ENCODE peak calls at places on chromosomes 6 and 20, in five cellular contexts. B is BJ; F is astrocyte of the spinal cord; N is osteoblast; C is CD8-positive, alpha-beta T cell. I is an unnamed sample.

GRCh38 chr6:14380421-14380820 is 262.8 kb downstream of the CD83 start:
- DNase-seq in C (no peak), B (no peak), F (no peak), N (no peak), I (no peak)

GRCh38 chr20:33812673-33813462 is 1.7 kb downstream of the CHMP4B start:
- DNase-seq in C (no peak), F (peak; percentile 21), B (no peak), N (no peak), I (peak; percentile 32)

GRCh38 chr6:43021270-43022047 is at the start of gene RRP36:
- DNase-seq in B (no peak), N (peak; percentile 98), C (peak; percentile 54), F (peak; percentile 63), I (peak; percentile 64)

GRCh38 chr6:162627362-162627761 is 100.2 kb downstream of the PRKN start:
- DNase-seq in N (no peak), F (no peak), C (no peak), B (no peak), I (no peak)

GRCh38 chr6:88616380-88616779 is 347.0 kb downstream of the RNGTT start:
- DNase-seq in B (no peak), N (no peak), F (no peak), C (no peak), I (no peak)

GRCh38 chr6:35539223-35539622 is 26.5 kb upstream of the TULP1 start:
- DNase-seq in B (no peak), F (no peak), N (no peak), C (no peak), I (no peak)

GRCh38 chr6:167781066-167781767 is 45.5 kb upstream of the AFDN start:
- DNase-seq in C (no peak), F (no peak), B (no peak), N (peak; percentile 34), I (no peak)

GRCh38 chr6:161908872-161909271 is 635.0 kb upstream of the AGPAT4 start:
- DNase-seq in C (no peak), F (peak; percentile 31), N (peak; percentile 32), B (no peak), I (no peak)

GRCh38 chr6:140201787-140202458 is 827.5 kb upstream of the CITED2 start:
- DNase-seq in C (no peak), N (no peak), F (no peak), B (no peak), I (no peak)

GRCh38 chr6:84773431-84774173 is 9.2 kb upstream of the TBX18 start:
- DNase-seq in N (peak; percentile 87), B (no peak), C (no peak), F (peak; percentile 52), I (peak; percentile 30)

DNA sequence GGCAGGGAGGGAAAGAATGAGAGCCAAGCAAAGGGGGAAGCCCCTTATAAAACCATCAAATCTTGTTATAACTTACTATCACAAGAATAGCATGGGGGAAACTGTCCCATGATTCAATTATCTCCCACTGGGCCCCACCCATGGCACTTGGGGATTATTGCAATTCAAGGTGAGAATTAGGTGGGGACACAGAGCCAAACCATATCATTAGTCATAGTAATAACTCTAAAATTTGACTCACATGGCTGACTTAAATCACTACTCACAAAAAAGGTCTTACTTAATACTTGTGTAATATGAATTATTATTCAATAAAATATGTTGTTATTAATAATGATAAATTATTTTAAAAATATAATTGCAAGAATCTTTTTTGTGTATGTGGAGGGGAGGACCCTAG is 178.1 kb upstream of the TCF21 start:
- DNase-seq in C (no peak), B (no peak), N (no peak), F (no peak), I (no peak)
- TF ChIP-seq CTCF in C (no peak), B (no peak), N (no peak), F (no peak), I (no peak)

GRCh38 chr6:147744012-147744411 is 235.5 kb downstream of the SAMD5 start:
- DNase-seq in F (no peak), N (no peak), C (no peak), B (no peak), I (no peak)

GRCh38 chr6:147740326-147740725 is 231.8 kb downstream of the SAMD5 start:
- DNase-seq in N (no peak), F (no peak), C (no peak), B (no peak), I (no peak)

GRCh38 chr6:147738516-147739187 is 230.2 kb downstream of the SAMD5 start:
- DNase-seq in F (peak; percentile 28), C (no peak), B (peak; percentile 15), N (no peak), I (no peak)

GRCh38 chr6:147741419-147741818 is 232.9 kb downstream of the SAMD5 start:
- DNase-seq in C (no peak), F (no peak), N (no peak), B (peak; percentile 6), I (no peak)

DNA sequence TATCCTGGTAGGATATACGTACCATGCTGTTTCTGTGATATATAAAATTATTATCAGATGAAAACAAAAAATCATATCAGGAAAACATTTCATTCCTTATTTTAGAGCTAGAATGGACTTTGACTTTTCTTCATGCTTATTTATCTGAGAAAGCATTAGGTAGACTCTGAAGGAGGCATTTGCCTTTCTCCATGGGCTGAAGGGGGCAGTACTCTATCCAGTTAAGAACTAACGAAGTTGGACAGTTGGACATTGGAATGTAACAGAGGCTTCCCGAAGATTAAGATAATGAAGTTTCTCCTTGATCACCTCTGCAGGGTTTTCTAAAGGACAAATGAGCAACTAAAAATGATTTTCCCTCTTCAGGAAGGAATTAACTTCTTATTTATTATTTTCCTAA is 234.0 kb downstream of the SAMD5 start:
- DNase-seq in C (no peak), F (no peak), N (no peak), B (no peak), I (no peak)
- TF ChIP-seq CTCF in C (no peak), F (no peak), N (no peak), B (no peak), I (no peak)

DNA sequence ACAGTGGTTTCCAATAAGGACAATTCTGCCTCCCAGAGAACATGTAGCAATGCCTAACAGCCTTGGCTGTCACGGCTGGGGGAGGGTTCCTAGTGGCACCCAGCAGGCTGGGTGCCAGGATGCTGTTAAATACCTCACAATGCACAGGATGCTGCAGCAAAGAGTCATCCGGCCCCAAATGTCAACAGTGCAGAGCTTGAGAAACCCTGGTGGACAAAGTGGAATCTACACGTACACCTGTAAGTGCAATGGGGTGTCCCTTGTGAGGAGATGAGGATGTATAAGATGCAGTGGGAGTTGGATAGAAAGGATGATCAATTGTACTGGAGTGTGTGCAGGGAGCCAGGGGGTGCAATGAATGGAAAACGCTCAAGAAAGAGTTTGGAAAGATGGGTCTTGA is 142.4 kb downstream of the FNDC1 start:
- DNase-seq in B (no peak), C (no peak), N (peak; percentile 79), F (no peak), I (no peak)
- TF ChIP-seq CTCF in B (no peak), C (no peak), N (peak; percentile 33), F (no peak), I (no peak)

DNA sequence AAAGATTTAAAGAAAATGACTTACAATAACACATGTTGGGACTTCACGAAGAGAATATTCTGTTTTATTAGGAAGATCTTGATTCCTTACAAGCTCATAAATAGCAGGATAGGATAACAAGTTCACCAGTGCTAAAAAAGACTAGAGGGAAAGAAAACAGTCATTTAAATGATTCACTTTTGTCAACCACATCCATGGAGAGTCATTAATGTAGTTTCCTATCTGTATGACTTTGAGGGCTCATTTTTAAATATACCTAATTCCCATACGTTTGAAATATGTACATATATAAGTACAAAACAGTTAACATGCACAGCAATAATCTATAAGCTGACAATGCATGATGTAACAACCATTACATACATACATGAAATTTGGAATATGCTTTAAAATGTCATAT is 111.1 kb downstream of the TBC1D32 start:
- DNase-seq in B (no peak), N (no peak), C (no peak), F (no peak), I (no peak)
- TF ChIP-seq CTCF in B (no peak), N (no peak), C (no peak), F (no peak), I (no peak)

GRCh38 chr6:551405-551804 is 105.5 kb downstream of the HUS1B start:
- DNase-seq in N (no peak), F (peak; percentile 42), B (peak; percentile 22), C (no peak), I (no peak)
- TF ChIP-seq CTCF in N (peak; percentile 6), F (peak; percentile 28), B (peak; percentile 43), C (no peak), I (no peak)

DNA sequence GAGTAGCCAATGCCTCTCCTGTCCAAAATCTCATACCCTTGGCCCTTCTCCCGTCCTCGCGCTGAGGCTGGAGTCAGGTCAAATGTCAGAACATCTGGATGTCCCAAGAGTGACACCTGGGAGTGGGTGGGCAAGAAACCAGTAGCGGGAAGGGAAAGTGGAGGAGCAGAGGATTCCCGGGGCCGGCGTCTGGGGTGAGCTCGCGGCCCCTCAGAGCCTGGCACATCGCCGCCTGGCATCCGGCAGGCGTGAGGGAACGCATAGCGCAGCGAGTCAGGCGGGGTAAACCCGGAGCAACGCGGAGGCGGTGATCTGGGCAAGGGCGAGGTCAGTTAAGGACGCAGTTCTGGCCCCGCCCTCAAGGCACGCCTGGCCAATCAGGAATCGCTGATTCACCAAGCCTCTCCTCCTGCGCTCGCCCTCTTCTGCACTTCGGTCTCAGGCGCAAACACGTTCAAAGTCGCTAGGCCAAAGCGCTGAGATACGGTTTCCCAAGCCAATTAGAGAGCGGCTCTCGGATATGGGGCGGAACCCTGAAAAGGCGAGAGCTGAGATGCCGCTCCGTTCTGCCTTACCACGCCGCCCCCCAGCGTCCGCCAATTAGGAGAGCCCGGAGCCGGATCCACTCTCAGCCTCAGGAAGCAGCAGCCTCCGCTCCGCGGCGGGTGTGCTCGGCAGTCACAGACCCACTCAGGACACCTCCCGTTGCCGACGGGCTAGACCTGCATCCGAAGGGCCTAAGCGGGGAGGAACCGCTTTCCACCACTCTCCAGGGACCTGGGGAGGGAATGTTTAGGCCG is 22.5 kb downstream of the VPS52 start:
- DNase-seq in B (peak; percentile 98), N (peak; percentile 94), C (peak; percentile 91), F (peak; percentile 99), I (peak; percentile 82)
- TF ChIP-seq CTCF in B (peak; percentile 25), N (no peak), C (no peak), F (peak; percentile 20), I (peak; percentile 12)

GRCh38 chr20:57596998-57597939 is 23.0 kb downstream of the ZBP1 start:
- DNase-seq in C (peak; percentile 68), N (peak; percentile 98), F (peak; percentile 26), B (no peak), I (peak; percentile 75)
- TF ChIP-seq CTCF in C (peak; percentile 81), N (peak; percentile 67), F (peak; percentile 78), B (peak; percentile 76), I (peak; percentile 97)

I was measured in neural crest cell.